ENCODE peak calls at places on chromosome 4, in eight cellular contexts. J is psoas muscle, H is body of pancreas, E is H7, O is adrenal gland, L is cardiac muscle cell, G is mesenchymal stem cell, F is esophagus muscularis mucosa. N is an unnamed sample.

GRCh38 chr4:25163216-25163615 is 3.0 kb upstream of the SEPSECS start:
- DNase-seq in J (no peak), H (no peak), E (no peak), O (no peak), L (no peak), G (no peak), F (no peak), N (no peak)

GRCh38 chr4:79947386-79947785 is 125.6 kb downstream of the ANTXR2 start:
- DNase-seq in J (no peak), H (no peak), E (no peak), O (no peak), L (no peak), G (no peak), F (no peak), N (no peak)

GRCh38 chr4:160194716-160195115 is 1091.8 kb downstream of the RAPGEF2 start:
- DNase-seq in J (no peak), H (no peak), E (no peak), O (no peak), L (no peak), G (no peak), F (no peak), N (no peak)

GRCh38 chr4:127616898-127617297 is 15.9 kb upstream of the INTU start:
- DNase-seq in J (no peak), H (no peak), E (no peak), O (peak), L (no peak), G (no peak), F (no peak), N (no peak)

GRCh38 chr4:156388826-156389225 is 435.2 kb upstream of the CTSO start:
- DNase-seq in J (no peak), H (no peak), E (no peak), O (no peak), L (no peak), G (peak), F (no peak), N (no peak)

GRCh38 chr4:95517799-95518198 is 31.0 kb downstream of the UNC5C start:
- DNase-seq in J (no peak), H (no peak), E (no peak), O (no peak), L (no peak), G (no peak), F (no peak), N (no peak)

GRCh38 chr4:81052119-81053068 is 21.9 kb downstream of the BMP3 start:
- DNase-seq in J (peak), H (peak), E (peak), O (peak), L (peak), G (peak), F (no peak), N (no peak)

GRCh38 chr4:142088906-142089305 is 452.5 kb downstream of the IL15 start:
- DNase-seq in J (no peak), H (no peak), E (no peak), O (peak), L (no peak), G (peak), F (no peak), N (peak)

GRCh38 chr4:175253184-175253902 is 335.2 kb downstream of the ADAM29 start:
- DNase-seq in J (no peak), H (no peak), E (peak), O (no peak), L (no peak), G (peak), F (no peak), N (no peak)

GRCh38 chr4:2647403-2648158 is 108.6 kb downstream of the TNIP2 start:
- DNase-seq in J (no peak), H (no peak), E (no peak), O (no peak), L (no peak), G (no peak), F (no peak), N (no peak)

GRCh38 chr4:182264139-182264752 is 21.0 kb downstream of the TENM3 start:
- DNase-seq in J (no peak), H (no peak), E (no peak), O (no peak), L (no peak), G (no peak), F (peak), N (no peak)

GRCh38 chr4:61445374-61446063 is 245.4 kb downstream of the ADGRL3 start:
- DNase-seq in J (no peak), H (no peak), E (no peak), O (no peak), L (no peak), G (no peak), F (no peak), N (no peak)

GRCh38 chr4:8832130-8832930 is 39.3 kb downstream of the HMX1 start:
- DNase-seq in J (no peak), H (peak), E (no peak), O (no peak), L (no peak), G (no peak), F (no peak), N (no peak)

GRCh38 chr4:89056292-89056952 is 563 bp downstream of the FAM13A start:
- DNase-seq in J (no peak), H (no peak), E (no peak), O (no peak), L (no peak), G (no peak), F (no peak), N (no peak)

GRCh38 chr4:153156263-153156662 is 48.0 kb upstream of the TRIM2 start:
- DNase-seq in J (no peak), H (no peak), E (peak), O (no peak), L (no peak), G (no peak), F (no peak), N (no peak)

GRCh38 chr4:169271692-169272007 is 894 bp upstream of the SH3RF1 start:
- DNase-seq in J (no peak), H (no peak), E (no peak), O (no peak), L (no peak), G (no peak), F (no peak), N (no peak)

GRCh38 chr4:147198411-147199051 is 252.9 kb upstream of the TTC29 start:
- DNase-seq in J (no peak), H (no peak), E (no peak), O (no peak), L (no peak), G (no peak), F (no peak), N (no peak)

GRCh38 chr4:2837904-2838496 is 5.6 kb upstream of the ADD1 start:
- DNase-seq in J (no peak), H (no peak), E (peak), O (peak), L (no peak), G (no peak), F (no peak), N (no peak)

GRCh38 chr4:7359302-7360063 is 75.2 kb downstream of the PSAPL1 start:
- DNase-seq in J (no peak), H (no peak), E (no peak), O (no peak), L (peak), G (no peak), F (no peak), N (no peak)

GRCh38 chr4:2757426-2757825 is 1.3 kb upstream of the TNIP2 start:
- DNase-seq in J (no peak), H (no peak), E (peak), O (no peak), L (no peak), G (no peak), F (no peak), N (no peak)

GRCh38 chr4:126777649-126778048 is 855.1 kb upstream of the INTU start:
- DNase-seq in J (no peak), H (no peak), E (no peak), O (no peak), L (no peak), G (peak), F (no peak), N (peak)

GRCh38 chr4:2938906-2939305 is 24.3 kb downstream of the NOP14 start:
- DNase-seq in J (peak), H (peak), E (no peak), O (no peak), L (no peak), G (no peak), F (no peak), N (no peak)

GRCh38 chr4:79906306-79906705 is 166.7 kb downstream of the ANTXR2 start:
- DNase-seq in J (no peak), H (no peak), E (no peak), O (no peak), L (no peak), G (no peak), F (no peak), N (no peak)

GRCh38 chr4:97994765-97995465 is 148.4 kb downstream of the STPG2 start:
- DNase-seq in J (no peak), H (no peak), E (no peak), O (no peak), L (no peak), G (no peak), F (no peak), N (no peak)

GRCh38 chr4:81652069-81652478 is 180.4 kb upstream of the RASGEF1B start:
- DNase-seq in J (no peak), H (no peak), E (no peak), O (no peak), L (no peak), G (no peak), F (no peak), N (no peak)

GRCh38 chr4:102497986-102498385 is 3.2 kb upstream of the NFKB1 start:
- DNase-seq in J (no peak), H (no peak), E (no peak), O (no peak), L (no peak), G (no peak), F (no peak), N (no peak)

GRCh38 chr4:28686618-28687017 is 1826.0 kb downstream of the STIM2 start:
- DNase-seq in J (no peak), H (peak), E (peak), O (peak), L (peak), G (peak), F (no peak), N (no peak)

GRCh38 chr4:88878624-88879023 is 178.4 kb downstream of the FAM13A start:
- DNase-seq in J (no peak), H (no peak), E (no peak), O (no peak), L (no peak), G (no peak), F (no peak), N (no peak)

GRCh38 chr4:168725935-168726334 is 229.1 kb downstream of the PALLD start:
- DNase-seq in J (no peak), H (no peak), E (no peak), O (no peak), L (no peak), G (no peak), F (no peak), N (no peak)

GRCh38 chr4:137768881-137769280 is 236.6 kb upstream of the PCDH18 start:
- DNase-seq in J (no peak), H (no peak), E (no peak), O (no peak), L (no peak), G (peak), F (no peak), N (no peak)

GRCh38 chr4:38488891-38489861 is 174.8 kb upstream of the KLF3 start:
- DNase-seq in J (no peak), H (no peak), E (peak), O (no peak), L (peak), G (peak), F (peak), N (no peak)

GRCh38 chr4:41327770-41328169 is 71.0 kb downstream of the UCHL1 start:
- DNase-seq in J (no peak), H (no peak), E (peak), O (no peak), L (no peak), G (no peak), F (no peak), N (no peak)

GRCh38 chr4:15926486-15926885 is 12.1 kb downstream of the FGFBP1 start:
- DNase-seq in J (no peak), H (no peak), E (no peak), O (no peak), L (no peak), G (no peak), F (no peak), N (no peak)

GRCh38 chr4:80125252-80126177 is 52.5 kb upstream of the ANTXR2 start:
- DNase-seq in J (no peak), H (no peak), E (no peak), O (no peak), L (peak), G (peak), F (no peak), N (no peak)

GRCh38 chr4:90670183-90670582 is 543.0 kb downstream of the CCSER1 start:
- DNase-seq in J (no peak), H (no peak), E (no peak), O (no peak), L (no peak), G (no peak), F (no peak), N (no peak)

DNA sequence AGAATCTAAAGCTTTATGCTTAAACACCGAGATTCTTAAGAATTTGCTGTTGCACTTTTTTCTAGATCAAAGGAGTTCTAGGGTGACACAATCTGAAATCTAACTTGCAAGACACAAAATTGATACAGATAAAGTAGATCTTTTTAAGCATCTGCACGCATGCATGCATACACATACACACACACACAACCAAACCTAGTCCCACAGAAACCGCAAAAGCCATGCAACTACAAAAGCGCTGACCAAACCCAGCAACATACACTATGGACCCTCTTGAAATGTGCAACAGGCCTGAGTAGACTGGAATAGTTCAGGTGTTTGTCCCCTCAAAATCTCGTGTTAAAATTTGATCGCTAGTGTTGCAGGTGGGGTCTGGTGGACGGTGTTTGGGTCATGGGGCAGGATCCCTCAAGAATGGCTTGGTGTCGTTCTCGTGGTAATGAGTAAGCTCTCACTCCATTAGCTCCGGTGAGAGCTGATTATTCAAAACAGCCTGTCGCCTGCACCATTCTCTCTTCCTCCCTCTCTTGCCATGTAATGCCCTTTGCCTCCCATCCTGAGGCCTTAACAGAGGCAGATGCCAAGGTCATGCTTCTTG is 52.7 kb downstream of the IRF2 start:
- DNase-seq in J (no peak), H (no peak), E (no peak), O (no peak), L (no peak), G (no peak), F (no peak), N (no peak)
- H3K4me3 ChIP-seq in J (no peak), H (no peak), E (no peak), O (no peak), L (no peak), G (no peak), F (no peak), N (no peak)

GRCh38 chr4:157978680-157979361 is 194.0 kb downstream of the GASK1B start:
- DNase-seq in J (peak), H (peak), E (peak), O (peak), L (peak), G (peak), F (no peak), N (no peak)
- H3K4me3 ChIP-seq in J (no peak), H (no peak), E (no peak), O (peak), L (no peak), G (no peak), F (peak), N (no peak)

GRCh38 chr4:124079174-124079780 is 633.3 kb downstream of the ANKRD50 start:
- DNase-seq in J (no peak), H (no peak), E (no peak), O (no peak), L (no peak), G (peak), F (no peak), N (no peak)
- H3K4me3 ChIP-seq in J (no peak), H (no peak), E (no peak), O (no peak), L (no peak), G (no peak), F (no peak), N (no peak)

DNA sequence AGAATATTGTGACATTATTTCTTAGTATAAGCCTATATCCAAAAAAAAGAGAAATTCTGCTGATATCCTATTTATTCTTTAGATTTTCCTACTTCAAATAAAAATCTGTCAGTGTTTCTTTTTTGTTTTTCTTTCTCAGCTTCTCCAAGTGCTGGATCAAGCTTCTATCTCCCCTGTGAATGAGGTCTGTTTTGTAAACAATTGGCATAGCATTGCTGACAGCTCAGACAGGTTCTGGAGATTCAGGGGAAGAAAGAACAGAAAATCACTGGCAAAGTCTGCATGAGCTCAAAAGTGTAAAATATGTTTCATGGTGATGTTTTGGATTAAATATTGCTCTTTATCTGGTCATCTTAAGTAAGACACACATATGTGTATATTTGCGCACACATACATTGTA is 491.9 kb upstream of the IGFBP7 start:
- DNase-seq in J (no peak), H (no peak), E (no peak), O (no peak), L (no peak), G (no peak), F (no peak), N (no peak)
- H3K4me3 ChIP-seq in J (no peak), H (no peak), E (no peak), O (no peak), L (no peak), G (no peak), F (no peak), N (no peak)

GRCh38 chr4:67151376-67152343 is 393.6 kb downstream of the CENPC start:
- DNase-seq in J (no peak), H (no peak), E (no peak), O (no peak), L (peak), G (no peak), F (no peak), N (no peak)
- H3K4me3 ChIP-seq in J (no peak), H (no peak), E (no peak), O (no peak), L (no peak), G (no peak), F (no peak), N (no peak)

DNA sequence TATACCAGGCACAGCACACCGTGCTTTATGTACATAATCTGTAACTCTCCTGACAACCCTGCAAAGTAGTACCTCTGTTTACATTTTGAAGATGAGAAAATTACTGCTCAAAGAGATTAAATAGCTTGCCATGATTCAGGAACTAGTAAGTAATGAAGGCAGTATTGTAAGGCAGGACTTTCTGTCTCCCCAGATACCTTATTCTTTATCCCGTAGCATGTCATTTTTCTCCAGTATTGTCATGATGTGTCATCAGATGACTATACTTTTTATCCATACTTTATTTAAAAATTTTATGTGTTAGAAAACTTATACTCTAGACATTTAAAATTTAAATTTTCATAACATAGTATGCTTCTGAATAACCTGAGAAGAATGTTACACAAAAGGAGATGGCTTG is 188.3 kb upstream of the NUDT6 start:
- DNase-seq in J (no peak), H (no peak), E (no peak), O (no peak), L (no peak), G (no peak), F (no peak), N (no peak)
- H3K4me3 ChIP-seq in J (no peak), H (no peak), E (no peak), O (no peak), L (no peak), G (no peak), F (no peak), N (no peak)